ENCODE peak calls at places on chromosomes 6 and 20, in five cellular contexts. O, W, G, T and P are unnamed samples.

GRCh38 chr6:13383280-13384163 is 55.2 kb upstream of the TBC1D7 start:
- DNase-seq in T (no peak), W (peak), G (no peak), O (no peak), P (no peak)

GRCh38 chr20:51810155-51811039 is 8.1 kb upstream of the SALL4 start:
- DNase-seq in O (no peak), G (no peak), W (peak), T (peak), P (no peak)

GRCh38 chr6:32169211-32169610 is 4.8 kb downstream of the EGFL8 start:
- DNase-seq in O (no peak), T (no peak), W (no peak), G (no peak), P (no peak)

GRCh38 chr6:110979565-110980096 is 2.2 kb upstream of the RPF2 start:
- DNase-seq in O (no peak), T (no peak), W (no peak), G (no peak), P (no peak)

GRCh38 chr20:62652051-62652893 is 10.0 kb downstream of the SLCO4A1 start:
- DNase-seq in T (no peak), W (peak), O (peak), G (peak), P (no peak)

GRCh38 chr20:46657137-46657536 is 5.9 kb upstream of the SLC13A3 start:
- DNase-seq in O (no peak), T (no peak), W (no peak), G (no peak), P (peak)

GRCh38 chr20:2088904-2089303 is 12.7 kb upstream of the STK35 start:
- DNase-seq in T (peak), W (no peak), O (no peak), G (no peak), P (no peak)

GRCh38 chr6:26594128-26594493 is 2.6 kb upstream of the ABT1 start:
- DNase-seq in W (no peak), G (no peak), T (no peak), O (no peak), P (no peak)

GRCh38 chr20:41340327-41341055 is at the start of gene LPIN3:
- DNase-seq in W (peak), G (peak), O (peak), T (peak), P (peak)

GRCh38 chr6:121592955-121593665 is 157.7 kb downstream of the GJA1 start:
- DNase-seq in W (no peak), T (no peak), G (no peak), O (no peak), P (no peak)

GRCh38 chr20:43827940-43828562 is 86.6 kb upstream of the TOX2 start:
- DNase-seq in G (no peak), W (no peak), O (no peak), T (no peak), P (no peak)

GRCh38 chr20:4488407-4489339 is 233.0 kb upstream of the PRND start:
- DNase-seq in T (no peak), G (peak), O (no peak), W (no peak), P (no peak)
- TF ChIP-seq CTCF in T (no peak), G (no peak), O (no peak), W (no peak), P (no peak)

GRCh38 chr6:5610640-5611039 is 349.3 kb downstream of the FARS2 start:
- DNase-seq in T (no peak), G (no peak), O (no peak), W (no peak), P (no peak)
- TF ChIP-seq CTCF in T (peak), G (peak), O (no peak), W (no peak), P (no peak)

GRCh38 chr6:90049295-90049694 is 155.0 kb downstream of the GJA10 start:
- DNase-seq in W (no peak), O (no peak), G (no peak), T (no peak), P (no peak)
- TF ChIP-seq CTCF in W (no peak), O (no peak), G (no peak), T (no peak), P (no peak)

GRCh38 chr6:3615391-3616380 is 135.8 kb downstream of the PXDC1 start:
- DNase-seq in O (no peak), T (peak), W (no peak), G (no peak), P (no peak)
- TF ChIP-seq CTCF in O (no peak), T (no peak), W (peak), G (no peak), P (no peak)

GRCh38 chr6:52503344-52503747 is 73.5 kb downstream of the TRAM2 start:
- DNase-seq in T (peak), G (no peak), W (peak), O (no peak), P (no peak)
- TF ChIP-seq CTCF in T (peak), G (peak), W (peak), O (no peak), P (peak)

GRCh38 chr20:10647471-10647870 is 26.3 kb downstream of the JAG1 start:
- DNase-seq in O (no peak), T (peak), G (no peak), W (no peak), P (no peak)
- TF ChIP-seq CTCF in O (peak), T (peak), G (peak), W (peak), P (peak)

DNA sequence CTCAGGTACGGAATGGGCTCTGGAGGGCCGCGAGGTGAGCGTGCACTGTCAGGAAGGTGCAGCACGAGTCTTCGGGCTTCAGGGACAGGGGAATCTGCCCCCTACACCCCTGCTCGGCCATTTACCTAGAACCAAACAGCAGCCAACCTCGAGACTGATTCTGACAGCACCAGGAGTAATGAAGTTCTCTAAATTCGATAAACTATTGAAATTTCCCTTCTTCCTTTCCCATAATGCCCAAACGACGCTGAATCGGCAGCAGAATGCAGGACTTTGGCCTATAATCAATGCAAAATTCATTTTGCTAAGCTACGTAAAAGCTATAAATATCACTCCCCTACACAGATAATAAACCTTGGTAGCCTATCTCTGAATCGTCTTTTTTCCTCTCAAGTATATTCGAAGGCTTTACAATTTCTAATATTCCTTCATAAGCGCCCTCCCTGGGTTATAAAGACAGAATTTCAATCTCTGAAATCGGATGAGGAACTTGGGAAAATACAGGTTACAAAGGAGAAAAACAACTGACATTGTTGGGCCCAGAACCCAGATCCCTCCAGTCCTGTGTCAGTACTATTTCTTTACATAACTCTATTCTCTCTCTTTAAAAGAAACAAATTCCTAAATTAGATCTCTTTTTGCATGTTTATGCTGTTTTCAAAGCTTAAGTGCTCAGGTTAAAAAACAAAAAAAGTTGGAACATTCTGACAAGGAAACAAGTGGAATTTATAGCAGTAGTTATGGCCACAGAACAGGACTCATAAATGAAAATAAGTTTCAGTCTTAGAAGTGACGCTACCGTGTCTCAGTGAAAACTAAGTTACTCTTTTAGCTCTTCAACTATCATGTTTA is 84.7 kb downstream of the SESN1 start:
- DNase-seq in T (no peak), W (no peak), G (no peak), O (no peak), P (no peak)
- TF ChIP-seq CTCF in T (no peak), W (no peak), G (no peak), O (no peak), P (no peak)

GRCh38 chr6:17703256-17703694 is 3.5 kb downstream of the NUP153 start:
- DNase-seq in W (peak), O (no peak), G (peak), T (peak), P (no peak)

GRCh38 chr6:17706580-17707370 is at the start of gene NUP153:
- DNase-seq in T (peak), O (peak), W (peak), G (peak), P (peak)

GRCh38 chr6:17707371-17707651 is 586 bp upstream of the NUP153 start:
- DNase-seq in O (no peak), G (no peak), T (peak), W (no peak), P (no peak)

GRCh38 chr6:17705428-17705777 is 1.3 kb downstream of the NUP153 start:
- DNase-seq in O (no peak), T (peak), G (peak), W (peak), P (no peak)

GRCh38 chr6:17705778-17706579 is 746 bp downstream of the NUP153 start:
- DNase-seq in T (peak), G (peak), O (peak), W (peak), P (peak)
- TF ChIP-seq CTCF in T (peak), G (peak), O (no peak), W (no peak), P (peak)

GRCh38 chr6:8535505-8535904 is 100.2 kb upstream of the SLC35B3 start:
- DNase-seq in O (no peak), T (no peak), G (no peak), W (no peak), P (no peak)

GRCh38 chr6:8529250-8529649 is 93.9 kb upstream of the SLC35B3 start:
- DNase-seq in T (no peak), W (no peak), O (no peak), G (no peak), P (no peak)

GRCh38 chr6:8526619-8527018 is 91.3 kb upstream of the SLC35B3 start:
- DNase-seq in T (peak), O (no peak), G (no peak), W (no peak), P (no peak)

GRCh38 chr6:8527818-8528217 is 92.5 kb upstream of the SLC35B3 start:
- DNase-seq in W (no peak), G (no peak), T (no peak), O (no peak), P (no peak)

GRCh38 chr6:8530775-8531435 is 95.6 kb upstream of the SLC35B3 start:
- DNase-seq in G (no peak), W (no peak), T (no peak), O (no peak), P (no peak)
- TF ChIP-seq CTCF in G (no peak), W (no peak), T (peak), O (no peak), P (peak)

DNA sequence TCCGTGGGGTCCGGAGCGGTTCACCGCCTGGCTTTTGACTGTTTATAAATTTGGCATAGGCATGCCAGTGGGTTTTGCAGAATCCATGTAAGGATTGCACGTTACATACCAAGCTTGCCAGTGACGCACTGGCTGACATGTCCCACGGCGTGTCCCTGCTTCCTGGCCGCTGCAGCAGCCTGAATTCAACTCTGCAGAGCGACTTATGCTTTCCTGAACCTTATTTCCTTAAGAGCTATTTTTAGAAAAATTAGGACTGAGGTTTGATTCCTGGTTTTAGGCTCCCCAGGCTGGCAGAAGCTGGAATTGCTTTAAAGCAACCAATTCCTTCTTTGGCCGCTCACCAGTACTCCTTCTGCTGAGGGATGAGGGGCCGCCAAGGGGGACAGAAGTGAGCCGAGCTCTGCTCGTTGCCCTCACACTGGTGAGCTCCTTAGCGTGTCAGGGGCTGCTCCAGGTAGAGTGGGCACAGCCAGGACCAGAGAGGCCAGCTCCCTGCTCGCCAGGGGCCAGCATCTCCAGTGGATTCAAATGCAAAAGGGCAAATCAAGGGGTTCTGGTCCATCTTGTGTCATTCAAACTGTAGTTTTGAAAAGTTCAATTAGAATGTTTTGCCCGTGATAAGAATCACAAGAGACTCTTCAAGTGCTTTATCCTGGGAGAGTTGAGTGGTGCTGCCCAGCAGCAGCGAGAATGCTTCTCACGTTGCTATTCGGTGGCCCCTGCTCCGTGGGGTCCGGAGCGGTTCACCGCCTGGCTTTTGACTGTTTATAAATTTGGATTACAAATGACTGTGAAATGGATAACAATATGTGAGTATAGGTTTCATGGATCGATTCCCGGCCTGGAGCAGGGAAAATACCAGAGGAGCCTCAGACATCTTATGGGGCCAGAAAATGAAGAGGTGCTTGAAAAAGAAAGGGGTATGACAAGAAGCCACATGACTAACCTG is 17.5 kb upstream of the IRF4 start:
- DNase-seq in O (no peak), G (peak), T (peak), W (no peak), P (no peak)
- TF ChIP-seq CTCF in O (no peak), G (no peak), T (no peak), W (no peak), P (no peak)